ENCODE peak calls at places on chromosomes 11 and 22, in five cellular contexts. N is colonic mucosa, S is HEK293T, L is kidney tubule cell, Z is caudate nucleus. H is an unnamed sample.

GRCh38 chr11:12560362-12560761 is 113.9 kb upstream of the TEAD1 start:
- DNase-seq in N (no peak), S (no peak), L (no peak), Z (no peak), H (no peak)

GRCh38 chr11:45930031-45930794 is 7.8 kb downstream of the LARGE2 start:
- DNase-seq in N (peak; percentile 74), S (no peak), L (peak; percentile 60), Z (peak; percentile 47), H (no peak)

GRCh38 chr22:44752285-44753188 is at the start of gene ARHGAP8:
- DNase-seq in N (peak; percentile 74), S (peak; percentile 71), L (peak; percentile 62), Z (no peak), H (no peak)

GRCh38 chr11:37474889-37475288 is 876.9 kb upstream of the RAG2 start:
- DNase-seq in N (no peak), S (no peak), L (no peak), Z (no peak), H (no peak)

GRCh38 chr11:60929774-60930173 is 5.5 kb downstream of the TMEM132A start:
- DNase-seq in N (no peak), S (no peak), L (no peak), Z (no peak), H (no peak)

GRCh38 chr11:17350455-17351170 is 987 bp upstream of the NCR3LG1 start:
- DNase-seq in N (no peak), S (no peak), L (no peak), Z (no peak), H (no peak)

GRCh38 chr11:18765554-18765953 is 26.0 kb downstream of the PTPN5 start:
- DNase-seq in N (no peak), S (no peak), L (peak; percentile 3), Z (no peak), H (no peak)

GRCh38 chr11:95499516-95500135 is 268.6 kb upstream of the SESN3 start:
- DNase-seq in N (no peak), S (no peak), L (peak; percentile 93), Z (no peak), H (no peak)

GRCh38 chr11:114571712-114572111 is 12.0 kb upstream of the NXPE1 start:
- DNase-seq in N (no peak), S (no peak), L (no peak), Z (no peak), H (no peak)

GRCh38 chr11:75492181-75492820 is 33.4 kb downstream of the GDPD5 start:
- DNase-seq in N (no peak), S (no peak), L (peak; percentile 73), Z (no peak), H (no peak)

GRCh38 chr22:44891791-44892190 is 118.0 kb downstream of the PHF21B start:
- DNase-seq in N (no peak), S (no peak), L (no peak), Z (no peak), H (no peak)

GRCh38 chr11:122007611-122008071 is 108.4 kb downstream of the BLID start:
- DNase-seq in N (no peak), S (no peak), L (no peak), Z (no peak), H (no peak)

GRCh38 chr11:19191530-19192169 is 10.1 kb downstream of the CSRP3 start:
- DNase-seq in N (peak; percentile 31), S (no peak), L (no peak), Z (no peak), H (no peak)

GRCh38 chr22:39610766-39611165 is 40.2 kb downstream of the CACNA1I start:
- DNase-seq in N (no peak), S (no peak), L (no peak), Z (no peak), H (no peak)

GRCh38 chr22:44256085-44256484 is 56.7 kb downstream of the SHISAL1 start:
- DNase-seq in N (peak; percentile 7), S (no peak), L (no peak), Z (no peak), H (no peak)

GRCh38 chr11:5500391-5500790 is 9.4 kb downstream of the UBQLN3 start:
- DNase-seq in N (no peak), S (no peak), L (no peak), Z (no peak), H (no peak)

GRCh38 chr22:38474003-38474607 is 6.2 kb downstream of the KDELR3 start:
- DNase-seq in N (no peak), S (no peak), L (no peak), Z (peak; percentile 60), H (no peak)

GRCh38 chr11:35458846-35459245 is 39.5 kb upstream of the SLC1A2 start:
- DNase-seq in N (no peak), S (no peak), L (no peak), Z (no peak), H (no peak)

GRCh38 chr11:2122907-2123627 is 16.1 kb downstream of the IGF2 start:
- DNase-seq in N (no peak), S (no peak), L (no peak), Z (no peak), H (no peak)

GRCh38 chr11:12110201-12110713 is at the start of gene MICAL2:
- DNase-seq in N (peak; percentile 91), S (peak; percentile 94), L (peak; percentile 93), Z (peak; percentile 83), H (peak; percentile 58)

GRCh38 chr22:46432164-46433068 is 96.9 kb downstream of the TRMU start:
- DNase-seq in N (peak; percentile 63), S (no peak), L (peak; percentile 59), Z (no peak), H (no peak)

GRCh38 chr11:1938343-1939005 is 8.7 kb upstream of the MRPL23 start:
- DNase-seq in N (no peak), S (no peak), L (no peak), Z (no peak), H (no peak)

GRCh38 chr11:7450836-7451235 is 34.5 kb upstream of the OLFML1 start:
- DNase-seq in N (no peak), S (no peak), L (no peak), Z (no peak), H (no peak)

GRCh38 chr22:39384750-39385480 is 14.7 kb upstream of the TAB1 start:
- DNase-seq in N (no peak), S (peak; percentile 48), L (peak; percentile 20), Z (no peak), H (no peak)

GRCh38 chr11:132312616-132313210 is 942.3 kb downstream of the NTM start:
- DNase-seq in N (no peak), S (peak; percentile 61), L (peak; percentile 47), Z (no peak), H (no peak)

GRCh38 chr11:10540546-10540914 is 457 bp downstream of the RNF141 start:
- DNase-seq in N (peak; percentile 63), S (peak; percentile 34), L (peak; percentile 61), Z (no peak), H (no peak)

GRCh38 chr11:84089072-84090057 is 803.2 kb upstream of the CCDC90B start:
- DNase-seq in N (no peak), S (no peak), L (no peak), Z (peak; percentile 41), H (peak; percentile 35)

GRCh38 chr11:18731949-18732821 is 6.2 kb upstream of the IGSF22 start:
- DNase-seq in N (peak; percentile 52), S (peak; percentile 63), L (peak; percentile 43), Z (no peak), H (peak; percentile 53)

GRCh38 chr22:16932577-16932976 is 75.4 kb downstream of the GAB4 start:
- DNase-seq in N (no peak), S (no peak), L (peak; percentile 21), Z (no peak), H (no peak)

GRCh38 chr11:78420796-78421209 is 3.2 kb upstream of the GAB2 start:
- DNase-seq in N (no peak), S (no peak), L (peak; percentile 68), Z (no peak), H (peak; percentile 3)

GRCh38 chr11:9711454-9712307 is 47.8 kb downstream of the SWAP70 start:
- DNase-seq in N (no peak), S (no peak), L (no peak), Z (no peak), H (no peak)

GRCh38 chr11:109017489-109017888 is 352.6 kb downstream of the DDX10 start:
- DNase-seq in N (no peak), S (no peak), L (no peak), Z (no peak), H (no peak)

GRCh38 chr11:116033931-116034553 is 529.8 kb upstream of the CADM1 start:
- DNase-seq in N (no peak), S (no peak), L (no peak), Z (no peak), H (no peak)

GRCh38 chr22:26325641-26326040 is 103.4 kb upstream of the ASPHD2 start:
- DNase-seq in N (no peak), S (no peak), L (no peak), Z (no peak), H (no peak)

GRCh38 chr11:27178859-27179258 is 138.2 kb downstream of the BBOX1 start:
- DNase-seq in N (no peak), S (no peak), L (no peak), Z (no peak), H (no peak)

GRCh38 chr11:14668733-14669301 is 25.2 kb downstream of the PDE3B start:
- DNase-seq in N (no peak), S (no peak), L (no peak), Z (no peak), H (no peak)

GRCh38 chr11:128559496-128560103 is 27.8 kb downstream of the ETS1 start:
- DNase-seq in N (no peak), S (no peak), L (no peak), Z (no peak), H (no peak)

GRCh38 chr11:114377612-114378267 is 22.6 kb downstream of the C11orf71 start:
- DNase-seq in N (no peak), S (no peak), L (peak; percentile 67), Z (no peak), H (no peak)